ENCODE peak calls at places on chromosomes 11 and 22, in eight cellular contexts. B, L, S, M, E, Q, A and U are unnamed samples.

GRCh38 chr11:35178067-35178805 is 39.3 kb downstream of the CD44 start:
- DNase-seq in L (no peak), Q (no peak), B (no peak), M (no peak), E (peak), A (no peak), S (no peak), U (no peak)

GRCh38 chr11:61974766-61975631 is 7.6 kb upstream of the FTH1 start:
- DNase-seq in S (no peak), L (no peak), A (no peak), B (no peak), E (no peak), M (no peak), Q (no peak), U (no peak)

GRCh38 chr11:12189543-12190235 is 79.3 kb downstream of the MICAL2 start:
- DNase-seq in A (peak), L (no peak), E (no peak), Q (no peak), M (peak), S (peak), B (no peak), U (no peak)

GRCh38 chr22:44355688-44356070 is 42.9 kb upstream of the SHISAL1 start:
- DNase-seq in L (no peak), A (no peak), Q (no peak), E (no peak), B (no peak), M (no peak), S (peak), U (peak)

GRCh38 chr11:61480261-61480660 is 28.3 kb upstream of the LRRC10B start:
- DNase-seq in A (no peak), M (no peak), L (no peak), B (no peak), S (no peak), Q (no peak), E (no peak), U (no peak)

GRCh38 chr22:22716136-22716535 is 71.7 kb downstream of the GGTLC2 start:
- DNase-seq in M (no peak), E (no peak), S (no peak), Q (no peak), A (no peak), L (no peak), B (no peak), U (no peak)

GRCh38 chr11:23540101-23540561 is 679.9 kb upstream of the CCDC179 start:
- DNase-seq in E (peak), Q (peak), L (no peak), A (no peak), B (peak), M (no peak), S (no peak), U (no peak)

GRCh38 chr11:100397401-100397800 is 289.7 kb upstream of the ARHGAP42 start:
- DNase-seq in S (no peak), B (no peak), A (no peak), M (no peak), Q (no peak), L (no peak), E (no peak), U (no peak)

GRCh38 chr11:120057595-120058581 is 80.0 kb downstream of the TRIM29 start:
- DNase-seq in E (no peak), B (peak), L (no peak), Q (no peak), M (no peak), S (no peak), A (peak), U (no peak)

GRCh38 chr11:73359930-73360742 is 16.1 kb upstream of the RELT start:
- DNase-seq in M (no peak), B (peak), S (peak), E (peak), L (no peak), A (no peak), Q (no peak), U (no peak)

GRCh38 chr11:73652046-73652730 is 5.8 kb downstream of the PLEKHB1 start:
- DNase-seq in S (no peak), Q (no peak), B (peak), E (no peak), A (no peak), L (no peak), M (no peak), U (no peak)

GRCh38 chr11:84889556-84889955 is 737.6 kb downstream of the DLG2 start:
- DNase-seq in B (no peak), E (no peak), L (no peak), Q (no peak), A (no peak), M (no peak), S (no peak), U (no peak)

GRCh38 chr11:65113361-65113756 is 1.7 kb downstream of the TM7SF2 start:
- DNase-seq in A (no peak), L (no peak), E (peak), M (no peak), B (no peak), S (no peak), Q (no peak), U (no peak)

GRCh38 chr11:77092382-77092781 is 10.3 kb upstream of the OMP start:
- DNase-seq in Q (no peak), S (no peak), L (no peak), A (no peak), B (no peak), M (no peak), E (no peak), U (peak)

GRCh38 chr11:134024420-134025085 is 44.3 kb upstream of the JAM3 start:
- DNase-seq in M (no peak), B (no peak), S (no peak), Q (no peak), A (no peak), L (peak), E (no peak), U (no peak)

GRCh38 chr22:47213571-47214230 is 451.3 kb downstream of the TBC1D22A start:
- DNase-seq in M (peak), B (peak), L (no peak), A (peak), E (peak), Q (no peak), S (peak), U (no peak)

GRCh38 chr11:27938011-27938410 is 169.9 kb downstream of the KIF18A start:
- DNase-seq in L (no peak), S (no peak), E (peak), B (no peak), M (no peak), A (no peak), Q (no peak), U (no peak)

GRCh38 chr11:2447951-2448650 is 3.3 kb downstream of the KCNQ1 start:
- DNase-seq in Q (no peak), S (no peak), M (no peak), B (no peak), E (no peak), A (no peak), L (no peak), U (peak)

GRCh38 chr22:43327039-43327438 is 16.1 kb downstream of the SCUBE1 start:
- DNase-seq in Q (no peak), A (no peak), E (no peak), L (no peak), B (no peak), M (no peak), S (no peak), U (no peak)

GRCh38 chr11:116836648-116837023 is 786 bp downstream of the APOA1 start:
- DNase-seq in E (no peak), L (no peak), S (no peak), Q (no peak), A (no peak), M (no peak), B (no peak), U (no peak)

GRCh38 chr11:22192642-22193347 is at the start of gene ANO5:
- DNase-seq in Q (no peak), A (no peak), S (no peak), M (no peak), B (peak), L (no peak), E (no peak), U (peak)

GRCh38 chr11:99548264-99548663 is 527.5 kb downstream of the CNTN5 start:
- DNase-seq in Q (no peak), E (no peak), M (no peak), A (no peak), S (no peak), B (no peak), L (no peak), U (no peak)

GRCh38 chr11:117704416-117705150 is 92.4 kb downstream of the DSCAML1 start:
- DNase-seq in B (no peak), E (no peak), S (no peak), Q (no peak), L (no peak), A (no peak), M (no peak), U (no peak)

GRCh38 chr22:47818496-47818895 is 1056.0 kb downstream of the TBC1D22A start:
- DNase-seq in M (no peak), S (no peak), L (no peak), B (peak), E (no peak), A (no peak), Q (no peak), U (no peak)

GRCh38 chr22:34036936-34037335 is 116.7 kb upstream of the LARGE1 start:
- DNase-seq in M (no peak), A (no peak), L (no peak), Q (no peak), S (no peak), B (no peak), E (no peak), U (no peak)

GRCh38 chr11:126357969-126358762 is 2.7 kb downstream of the ST3GAL4 start:
- DNase-seq in A (no peak), B (no peak), Q (no peak), S (no peak), M (no peak), E (no peak), L (no peak), U (no peak)

GRCh38 chr22:21003782-21004181 is 1.9 kb upstream of the THAP7 start:
- DNase-seq in S (no peak), M (no peak), E (no peak), B (no peak), Q (no peak), A (no peak), L (no peak), U (no peak)

GRCh38 chr11:116376054-116376453 is 396.7 kb downstream of the BUD13 start:
- DNase-seq in M (no peak), S (no peak), Q (no peak), E (no peak), L (no peak), B (no peak), A (no peak), U (no peak)